ENCODE peak calls at places on chromosomes 6 and 20, in four cellular contexts. One of them, this sample, is unnamed.

GRCh38 chr6:43608310-43608763 is 20.7 kb downstream of the GTPBP2 start:
- DNase-seq in H9: peak
- DNase-seq in IMR-90: peak
- DNase-seq in H1: peak
- DNase-seq in this sample: peak

GRCh38 chr6:159871911-159872310 is 18.9 kb upstream of the MAS1 start:
- DNase-seq in H9: no peak
- DNase-seq in IMR-90: peak
- DNase-seq in H1: no peak
- DNase-seq in this sample: peak

GRCh38 chr6:45655630-45656422 is 278.1 kb upstream of the SUPT3H start:
- DNase-seq in H9: no peak
- DNase-seq in IMR-90: peak
- DNase-seq in H1: no peak
- DNase-seq in this sample: peak

GRCh38 chr6:3403244-3404154 is 53.4 kb downstream of the SLC22A23 start:
- DNase-seq in H9: peak
- DNase-seq in IMR-90: no peak
- DNase-seq in H1: no peak
- DNase-seq in this sample: peak

GRCh38 chr6:12208190-12208589 is 82.0 kb upstream of the EDN1 start:
- DNase-seq in H9: no peak
- DNase-seq in IMR-90: peak
- DNase-seq in H1: no peak
- DNase-seq in this sample: no peak

GRCh38 chr6:41175084-41175483 is 12.2 kb upstream of the TREM2 start:
- DNase-seq in H9: no peak
- DNase-seq in IMR-90: no peak
- DNase-seq in H1: no peak
- DNase-seq in this sample: no peak

GRCh38 chr20:50695144-50695872 is 4.0 kb upstream of the RIPOR3 start:
- DNase-seq in H9: no peak
- DNase-seq in IMR-90: no peak
- DNase-seq in H1: no peak
- DNase-seq in this sample: no peak

GRCh38 chr6:90271831-90272230 is 24.8 kb downstream of the BACH2 start:
- DNase-seq in H9: no peak
- DNase-seq in IMR-90: no peak
- DNase-seq in H1: no peak
- DNase-seq in this sample: no peak

GRCh38 chr20:46151936-46152335 is 33.8 kb downstream of the CD40 start:
- DNase-seq in H9: peak
- DNase-seq in IMR-90: no peak
- DNase-seq in H1: peak
- DNase-seq in this sample: peak

DNA sequence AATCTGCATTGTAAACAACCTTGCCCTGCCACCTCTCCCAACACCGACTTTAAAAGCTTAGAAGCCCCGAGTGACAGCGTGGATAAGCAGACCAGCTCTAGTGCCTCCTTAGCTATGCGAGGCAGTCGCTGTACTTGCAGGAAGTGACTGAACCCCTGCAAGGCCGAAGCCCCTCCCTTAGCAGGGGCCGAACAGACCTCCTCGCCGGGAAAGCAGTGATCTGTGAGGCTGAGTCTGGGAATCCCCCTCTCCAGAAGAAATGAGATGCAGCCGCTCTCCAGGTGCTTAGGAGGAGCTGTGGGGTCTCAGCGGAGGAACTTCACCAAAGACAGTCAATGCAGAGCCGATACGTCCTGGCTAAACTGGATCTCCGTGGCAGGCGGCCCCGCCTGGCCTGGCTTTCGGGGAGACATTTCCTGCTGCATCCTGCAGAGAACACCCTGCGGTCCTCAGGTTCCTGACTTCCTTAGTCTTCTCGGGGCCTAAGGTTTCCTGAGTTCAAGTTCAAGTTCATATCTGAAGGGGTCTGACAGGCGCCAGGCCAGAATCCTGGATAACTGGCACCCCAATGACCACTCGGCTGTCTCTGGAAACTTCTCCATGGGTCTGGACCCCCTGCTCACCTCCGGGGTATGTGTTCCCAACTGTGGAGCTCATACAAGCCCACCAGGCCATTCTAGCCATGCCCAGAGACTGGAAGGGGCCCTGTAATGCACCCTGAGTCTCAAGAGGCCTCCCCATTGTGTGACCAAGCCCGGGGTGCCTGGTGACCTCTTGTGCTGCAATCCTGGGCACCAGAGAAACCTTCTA is 20.4 kb upstream of the FRMD1 start:
- DNase-seq in H9: peak
- DNase-seq in IMR-90: no peak
- DNase-seq in H1: no peak
- DNase-seq in this sample: peak
- H2BK120ac ChIP-seq in H9: no peak
- H2BK120ac ChIP-seq in IMR-90: no peak
- H2BK120ac ChIP-seq in H1: no peak
- H2BK120ac ChIP-seq in this sample: no peak

GRCh38 chr6:168361766-168362165 is 42.2 kb upstream of the DACT2 start:
- DNase-seq in H9: no peak
- DNase-seq in IMR-90: no peak
- DNase-seq in H1: no peak
- DNase-seq in this sample: no peak

GRCh38 chr6:168353041-168353440 is 33.5 kb upstream of the DACT2 start:
- DNase-seq in H9: no peak
- DNase-seq in IMR-90: no peak
- DNase-seq in H1: no peak
- DNase-seq in this sample: no peak

GRCh38 chr6:168359794-168360193 is 40.2 kb upstream of the DACT2 start:
- DNase-seq in H9: no peak
- DNase-seq in IMR-90: no peak
- DNase-seq in H1: no peak
- DNase-seq in this sample: no peak

GRCh38 chr6:168354338-168354737 is 34.8 kb upstream of the DACT2 start:
- DNase-seq in H9: no peak
- DNase-seq in IMR-90: no peak
- DNase-seq in H1: no peak
- DNase-seq in this sample: no peak

GRCh38 chr6:168355716-168356522 is 36.3 kb upstream of the DACT2 start:
- DNase-seq in H9: peak
- DNase-seq in IMR-90: no peak
- DNase-seq in H1: peak
- DNase-seq in this sample: peak
- H3K56ac ChIP-seq in H9: no peak
- H3K56ac ChIP-seq in IMR-90: no peak
- H3K56ac ChIP-seq in H1: no peak
- H3K56ac ChIP-seq in this sample: no peak

DNA sequence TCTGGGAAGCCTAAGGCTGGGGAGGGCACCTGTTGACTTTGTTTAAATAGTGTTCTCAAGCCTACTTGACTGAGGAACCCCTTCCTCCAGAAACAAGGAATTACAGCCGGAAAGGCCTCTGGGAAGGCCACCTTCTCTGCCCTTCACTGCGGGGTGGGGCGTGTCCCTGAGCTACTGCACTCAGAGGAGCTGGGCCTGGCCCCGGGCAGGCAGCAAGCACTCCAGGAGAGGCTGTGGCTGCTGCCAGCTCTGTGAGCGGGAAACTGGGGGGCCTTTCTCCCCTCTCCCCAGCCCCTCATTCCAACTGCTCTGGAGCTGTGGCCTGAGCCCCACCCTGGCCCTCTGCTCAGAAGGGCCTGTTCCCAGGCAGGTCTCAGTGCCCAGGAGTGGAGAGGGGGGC is 4.0 kb upstream of the OSBPL2 start:
- DNase-seq in H9: no peak
- DNase-seq in IMR-90: no peak
- DNase-seq in H1: no peak
- DNase-seq in this sample: no peak
- H3K23ac ChIP-seq in H9: no peak
- H3K23ac ChIP-seq in IMR-90: no peak
- H3K23ac ChIP-seq in H1: no peak
- H3K23ac ChIP-seq in this sample: no peak

GRCh38 chr20:8867346-8867745 is 201.5 kb upstream of the PLCB4 start:
- DNase-seq in H9: no peak
- DNase-seq in IMR-90: no peak
- DNase-seq in H1: no peak
- DNase-seq in this sample: no peak
- H2BK120ac ChIP-seq in H9: no peak
- H2BK120ac ChIP-seq in IMR-90: no peak
- H2BK120ac ChIP-seq in H1: no peak
- H2BK120ac ChIP-seq in this sample: no peak

GRCh38 chr6:132401941-132402275 is 633 bp upstream of the MOXD1 start:
- DNase-seq in H9: peak
- DNase-seq in IMR-90: no peak
- DNase-seq in H1: peak
- DNase-seq in this sample: peak

GRCh38 chr6:132399376-132400074 is 1.8 kb downstream of the MOXD1 start:
- DNase-seq in H9: no peak
- DNase-seq in IMR-90: peak
- DNase-seq in H1: no peak
- DNase-seq in this sample: no peak

GRCh38 chr6:132401120-132401940 is at the start of gene MOXD1:
- DNase-seq in H9: peak
- DNase-seq in IMR-90: peak
- DNase-seq in H1: peak
- DNase-seq in this sample: peak

GRCh38 chr6:132404330-132404729 is 3.1 kb upstream of the MOXD1 start:
- DNase-seq in H9: no peak
- DNase-seq in IMR-90: no peak
- DNase-seq in H1: no peak
- DNase-seq in this sample: no peak

DNA sequence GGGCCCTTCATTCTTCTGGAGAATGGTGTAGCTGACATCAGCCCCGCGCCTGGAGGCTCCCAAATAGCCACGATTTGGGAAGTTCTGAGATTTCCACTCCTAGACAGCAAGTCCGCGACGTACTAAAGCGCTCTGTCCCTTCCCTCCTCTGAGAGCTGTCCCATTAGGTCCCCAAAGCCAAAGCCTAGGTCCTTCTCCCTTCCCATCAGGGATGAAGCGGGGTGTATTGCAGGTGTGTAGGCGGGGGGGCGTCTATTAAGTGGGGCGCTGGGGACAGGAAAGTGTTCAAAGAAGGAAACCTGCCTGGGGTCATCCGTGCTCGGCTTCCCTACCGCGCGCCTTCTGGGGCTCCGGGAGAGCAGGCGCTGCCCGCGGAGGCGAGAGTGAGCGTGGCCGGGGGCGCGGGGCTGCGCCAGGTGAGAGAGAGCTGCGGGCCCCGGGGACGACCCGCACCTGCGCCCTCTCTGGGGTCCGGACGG is 595 bp downstream of the MOXD1 start:
- DNase-seq in H9: peak
- DNase-seq in IMR-90: no peak
- DNase-seq in H1: peak
- DNase-seq in this sample: peak
- H3K56ac ChIP-seq in H9: no peak
- H3K56ac ChIP-seq in IMR-90: no peak
- H3K56ac ChIP-seq in H1: no peak
- H3K56ac ChIP-seq in this sample: peak

DNA sequence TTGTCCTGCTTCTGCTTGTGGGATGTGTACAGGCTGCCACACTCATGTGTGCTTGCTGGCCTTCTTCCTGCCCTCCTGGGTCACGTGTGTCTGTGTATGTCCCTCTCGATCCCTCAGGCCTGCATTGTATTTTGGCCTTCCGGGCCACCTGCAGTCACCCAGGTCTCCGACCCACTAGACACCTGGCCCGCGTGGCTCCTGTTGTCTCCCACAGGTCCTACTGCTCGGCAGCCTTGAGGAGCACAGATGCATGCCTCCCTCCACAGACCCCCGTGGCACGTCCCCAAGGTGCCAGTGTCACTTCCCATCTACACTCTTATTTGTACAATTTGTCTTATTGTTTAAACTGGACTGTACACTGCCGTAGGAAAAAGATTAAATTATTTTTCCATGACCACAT is 43.1 kb downstream of the FOXC1 start:
- DNase-seq in H9: no peak
- DNase-seq in IMR-90: no peak
- DNase-seq in H1: no peak
- DNase-seq in this sample: no peak
- H3K23ac ChIP-seq in H9: no peak
- H3K23ac ChIP-seq in IMR-90: no peak
- H3K23ac ChIP-seq in H1: no peak
- H3K23ac ChIP-seq in this sample: no peak

This sample was measured in mesendoderm.